ENCODE peak calls at places on chromosomes 5 and 9, in nine cellular contexts. R is heart left ventricle, C is transverse colon, M is right lobe of liver, I is esophagus squamous epithelium, U is body of pancreas, J is uterus, S is upper lobe of left lung, X is A549. V is an unnamed sample.
A peak's percentile ranks its signal among the peaks of the same experiment; 100 is the strongest.

GRCh38 chr9:131885144-131885609 is 145.3 kb upstream of the RAPGEF1 start:
- DNase-seq in R (no peak), C (no peak), M (no peak), I (no peak), U (no peak), J (no peak), S (peak; percentile 81), X (no peak), V (no peak)

GRCh38 chr5:152883061-152883460 is 478.0 kb upstream of the NMUR2 start:
- DNase-seq in R (no peak), C (no peak), M (no peak), I (no peak), U (no peak), J (no peak), S (no peak), X (no peak), V (no peak)

GRCh38 chr5:78624992-78625391 is 23.6 kb downstream of the LHFPL2 start:
- DNase-seq in R (no peak), C (no peak), M (no peak), I (no peak), U (no peak), J (no peak), S (no peak), X (no peak), V (no peak)

GRCh38 chr5:88679638-88680037 is 203.3 kb downstream of the MEF2C start:
- DNase-seq in R (no peak), C (no peak), M (no peak), I (no peak), U (no peak), J (no peak), S (no peak), X (no peak), V (no peak)

GRCh38 chr9:104879555-104880318 is 48.2 kb downstream of the ABCA1 start:
- DNase-seq in R (no peak), C (no peak), M (no peak), I (no peak), U (no peak), J (no peak), S (no peak), X (no peak), V (no peak)

GRCh38 chr5:142660196-142660595 is 25.7 kb downstream of the FGF1 start:
- DNase-seq in R (no peak), C (no peak), M (no peak), I (no peak), U (no peak), J (no peak), S (no peak), X (no peak), V (no peak)

GRCh38 chr5:179217356-179217755 is 127.9 kb downstream of the ADAMTS2 start:
- DNase-seq in R (no peak), C (no peak), M (no peak), I (no peak), U (no peak), J (no peak), S (no peak), X (no peak), V (no peak)

GRCh38 chr9:18502546-18502945 is 28.6 kb downstream of the ADAMTSL1 start:
- DNase-seq in R (no peak), C (no peak), M (no peak), I (no peak), U (no peak), J (no peak), S (no peak), X (no peak), V (no peak)

GRCh38 chr9:125137200-125137599 is 6.1 kb downstream of the SCAI start:
- DNase-seq in R (no peak), C (no peak), M (no peak), I (no peak), U (no peak), J (no peak), S (no peak), X (no peak), V (no peak)

GRCh38 chr9:14340994-14341393 is 27.1 kb upstream of the NFIB start:
- DNase-seq in R (no peak), C (no peak), M (no peak), I (no peak), U (no peak), J (no peak), S (no peak), X (no peak), V (no peak)

GRCh38 chr9:91903126-91903911 is 46.7 kb downstream of the ROR2 start:
- DNase-seq in R (no peak), C (no peak), M (no peak), I (no peak), U (no peak), J (no peak), S (no peak), X (no peak), V (no peak)

GRCh38 chr5:14714706-14715105 is 50.2 kb downstream of the OTULIN start:
- DNase-seq in R (no peak), C (no peak), M (no peak), I (no peak), U (no peak), J (no peak), S (no peak), X (no peak), V (no peak)

DNA sequence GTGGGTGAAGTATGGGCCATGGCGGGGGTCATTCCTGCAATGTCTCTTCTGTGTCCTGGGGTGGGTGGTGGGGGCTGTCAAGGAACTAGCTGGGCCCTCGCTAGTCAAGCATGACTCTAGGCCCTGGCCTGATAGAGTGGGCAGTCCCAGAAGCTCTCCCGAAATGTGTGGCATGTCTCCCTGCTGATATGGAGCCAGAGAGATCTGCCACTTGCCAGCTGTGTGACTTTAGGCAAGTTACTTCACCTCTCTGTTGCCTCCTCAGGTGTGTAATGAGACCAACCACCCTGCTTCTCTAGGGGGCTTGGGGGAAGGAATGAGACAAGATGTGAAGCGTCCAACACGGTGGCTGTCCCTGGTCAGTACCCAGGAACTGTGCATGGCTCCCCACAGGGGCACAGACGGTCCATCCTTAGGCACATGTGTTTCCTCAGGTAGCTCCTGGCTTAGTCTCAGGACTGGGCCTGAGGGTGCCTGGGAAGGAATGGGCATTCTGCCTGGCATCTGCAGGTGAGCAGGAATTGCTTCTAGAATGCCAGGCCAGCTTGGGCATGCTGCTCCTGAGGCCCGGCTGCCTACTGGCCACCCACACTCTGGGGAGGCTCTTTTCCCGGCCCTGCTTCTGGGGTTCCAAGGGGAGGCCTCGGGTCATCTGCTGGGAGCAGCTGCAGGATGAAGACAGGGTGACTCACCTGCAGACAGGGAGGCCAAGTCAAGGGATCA is 36.6 kb upstream of the SH3PXD2B start:
- DNase-seq in R (no peak), C (peak; percentile 5), M (no peak), I (no peak), U (no peak), J (no peak), S (no peak), X (no peak), V (no peak)
- H3K4me3 ChIP-seq in R (no peak overlapping the region), C (no peak overlapping the region), M (no peak overlapping the region), I (no peak overlapping the region), U (no peak overlapping the region), J (no peak overlapping the region), S (no peak overlapping the region), X (no peak overlapping the region), V (no peak overlapping the region)

DNA sequence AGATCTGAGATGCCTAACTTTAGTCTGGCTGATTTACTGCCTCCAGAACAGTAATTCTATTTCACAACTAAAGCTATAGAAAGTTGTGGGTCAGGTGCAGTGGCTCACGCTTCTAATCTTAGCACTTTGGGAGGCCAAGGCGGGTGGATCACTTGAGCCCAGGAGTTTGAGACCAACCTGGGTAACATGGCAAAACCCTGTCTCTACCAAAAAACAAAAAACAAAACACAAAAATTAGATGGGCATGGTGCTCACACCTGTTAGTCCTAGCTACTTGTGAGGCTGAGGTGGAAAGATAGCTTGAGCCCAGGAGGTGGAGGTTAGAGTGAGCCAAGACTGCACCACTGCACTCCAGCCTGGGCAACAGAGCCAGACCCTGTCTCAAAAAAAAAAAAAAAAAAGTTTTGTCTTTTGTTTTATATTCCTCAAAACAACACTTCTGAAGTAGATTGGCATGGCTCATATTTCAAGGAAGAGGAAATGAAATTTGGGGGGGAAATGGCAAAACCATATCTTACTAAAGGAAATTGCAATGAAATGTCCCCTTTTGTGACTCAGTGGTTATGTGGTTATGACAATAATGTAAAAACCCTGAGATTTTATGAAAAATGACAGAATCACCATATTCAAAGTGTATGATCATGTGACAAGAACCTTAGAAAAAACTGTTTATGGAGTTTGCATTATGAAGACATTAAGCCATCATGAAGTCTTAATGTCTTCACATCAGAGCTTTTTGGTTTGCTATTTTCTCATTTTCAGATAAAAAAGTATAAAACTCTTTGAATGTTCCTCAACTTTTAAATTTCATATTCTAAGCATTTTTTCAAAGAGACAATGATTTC is 16.2 kb downstream of the FNBP1 start:
- DNase-seq in R (no peak), C (no peak), M (no peak), I (no peak), U (no peak), J (no peak), S (no peak), X (no peak), V (no peak)
- TF ChIP-seq POLR2A in R (no peak), C (no peak), M (no peak), I (no peak), U (no peak), J (no peak), S (no peak), X (no peak), V (no peak)

GRCh38 chr9:35755071-35755470 is 995 bp upstream of the MSMP start:
- DNase-seq in R (no peak), C (no peak), M (no peak), I (no peak), U (no peak), J (no peak), S (no peak), X (no peak), V (no peak)

GRCh38 chr9:35750256-35750531 is 1.1 kb downstream of the RGP1 start:
- DNase-seq in R (no peak), C (no peak), M (no peak), I (no peak), U (no peak), J (no peak), S (no peak), X (no peak), V (no peak)

GRCh38 chr9:35756275-35756742 is 2.2 kb upstream of the MSMP start:
- DNase-seq in R (peak; percentile 65), C (peak; percentile 83), M (peak; percentile 68), I (no peak), U (peak; percentile 76), J (no peak), S (peak; percentile 73), X (no peak), V (no peak)

GRCh38 chr9:35754264-35754663 is at the start of gene MSMP:
- DNase-seq in R (no peak), C (no peak), M (no peak), I (no peak), U (no peak), J (no peak), S (no peak), X (no peak), V (no peak)

GRCh38 chr9:35753466-35753865 is 610 bp downstream of the MSMP start:
- DNase-seq in R (no peak), C (no peak), M (no peak), I (no peak), U (no peak), J (no peak), S (no peak), X (no peak), V (no peak)
- H3K4me3 ChIP-seq in R (no peak overlapping the region), C (no peak overlapping the region), M (no peak overlapping the region), I (no peak overlapping the region), U (no peak overlapping the region), J (no peak overlapping the region), S (no peak overlapping the region), X (no peak overlapping the region), V (no peak overlapping the region)

DNA sequence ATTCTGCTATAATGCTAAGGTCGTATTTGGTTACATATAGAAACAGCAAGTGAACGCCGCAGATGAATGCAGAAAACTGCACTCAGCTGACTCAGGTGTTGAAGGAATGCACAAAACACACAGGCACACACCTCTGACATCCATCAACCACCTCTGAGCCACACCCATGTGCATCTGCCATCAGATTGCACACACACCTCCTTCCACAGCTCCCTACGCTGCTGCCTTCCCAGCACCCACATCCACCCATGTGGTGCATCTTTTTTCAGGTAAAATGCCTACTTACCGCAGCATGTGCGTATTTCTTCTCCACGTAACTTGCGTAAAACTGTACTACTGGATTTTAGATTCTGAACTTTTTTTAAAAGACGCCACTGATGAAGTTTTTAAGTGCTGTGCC is 7.1 kb downstream of the STK10 start:
- DNase-seq in R (no peak), C (no peak), M (no peak), I (no peak), U (no peak), J (no peak), S (no peak), X (no peak), V (no peak)
- TF ChIP-seq POLR2A in R (no peak), C (no peak), M (no peak), I (no peak), U (no peak), J (no peak), S (no peak), X (no peak), V (no peak)